ENCODE peak calls at places on chromosome 22, in seven cellular contexts. G is Calu3; D is smooth muscle cell of the brain vasculature; I is activated CD8-positive, alpha-beta memory T cell treated with anti-CD3 and anti-CD28 coated beads for 4 hours; L is activated CD4-positive, alpha-beta T cell treated with anti-CD3 and anti-CD28 coated beads, Interleukin-2, amount 50 U/mL, for 48 hours; M is Caco-2; Y is GM06990. N is an unnamed sample.

GRCh38 chr22:25406510-25407210 is 157.8 kb upstream of the GRK3 start:
- DNase-seq in G (no peak), D (no peak), I (no peak), L (no peak), M (no peak), Y (no peak), N (peak; percentile 13)

GRCh38 chr22:26534166-26534855 is 22.0 kb upstream of the TFIP11 start:
- DNase-seq in G (no peak), D (no peak), I (no peak), L (no peak), M (no peak), Y (no peak), N (no peak)

GRCh38 chr22:42401562-42402334 is 30.5 kb downstream of the NFAM1 start:
- DNase-seq in G (no peak), D (no peak), I (no peak), L (no peak), M (no peak), Y (no peak), N (no peak)

GRCh38 chr22:45834241-45834640 is 142.7 kb downstream of the WNT7B start:
- DNase-seq in G (no peak), D (no peak), I (no peak), L (no peak), M (no peak), Y (no peak), N (no peak)

GRCh38 chr22:46003271-46004091 is 26.5 kb upstream of the WNT7B start:
- DNase-seq in G (no peak), D (no peak), I (no peak), L (no peak), M (no peak), Y (no peak), N (peak; percentile 10)

GRCh38 chr22:39444247-39444800 is 12.5 kb upstream of the MGAT3 start:
- DNase-seq in G (no peak), D (no peak), I (no peak), L (no peak), M (no peak), Y (no peak), N (no peak)

GRCh38 chr22:45923812-45924211 is 53.1 kb downstream of the WNT7B start:
- DNase-seq in G (peak; percentile 47), D (no peak), I (no peak), L (no peak), M (no peak), Y (no peak), N (no peak)

GRCh38 chr22:50471197-50471847 is 3.5 kb downstream of the SBF1 start:
- DNase-seq in G (no peak), D (no peak), I (no peak), L (no peak), M (no peak), Y (no peak), N (no peak)

GRCh38 chr22:19870153-19871022 is 15.7 kb upstream of the GNB1L start:
- DNase-seq in G (no peak), D (no peak), I (no peak), L (no peak), M (peak; percentile 30), Y (no peak), N (no peak)

N was measured in trophoblast cell.